ENCODE peak calls at places on chromosomes 16 and 17, in eight cellular contexts. F is CD8-positive, alpha-beta T cell; R is pancreas; W is heart right ventricle; E is A549; N is tibial nerve; K is uterus; D is cardiac muscle cell. L is an unnamed sample.

GRCh38 chr17:8585911-8586310 is 44.6 kb downstream of the MYH10 start:
- DNase-seq in F (no peak), R (no peak), W (no peak), E (no peak), N (no peak), K (no peak), D (no peak), L (no peak)

GRCh38 chr16:58850019-58850626 is 116.0 kb upstream of the GOT2 start:
- DNase-seq in F (no peak), R (no peak), W (no peak), E (no peak), N (no peak), K (no peak), D (no peak), L (no peak)

GRCh38 chr17:37698132-37698615 is 46.7 kb downstream of the HNF1B start:
- DNase-seq in F (no peak), R (no peak), W (no peak), E (peak; percentile 58), N (no peak), K (no peak), D (no peak), L (no peak)

GRCh38 chr16:11211061-11211976 is 44.7 kb downstream of the SOCS1 start:
- DNase-seq in F (no peak), R (no peak), W (no peak), E (no peak), N (no peak), K (no peak), D (no peak), L (no peak)

GRCh38 chr17:60538726-60539125 is 12.7 kb upstream of the APPBP2 start:
- DNase-seq in F (no peak), R (no peak), W (no peak), E (no peak), N (no peak), K (no peak), D (no peak), L (no peak)

GRCh38 chr16:87963400-87963799 is 12.2 kb downstream of the BANP start:
- DNase-seq in F (no peak), R (no peak), W (no peak), E (no peak), N (no peak), K (no peak), D (no peak), L (no peak)

GRCh38 chr16:2973081-2973480 is 3.9 kb downstream of the PAQR4 start:
- DNase-seq in F (no peak), R (no peak), W (no peak), E (no peak), N (no peak), K (no peak), D (no peak), L (no peak)

GRCh38 chr17:58352843-58353719 is 1.1 kb upstream of the SUPT4H1 start:
- DNase-seq in F (no peak), R (no peak), W (peak; percentile 32), E (no peak), N (no peak), K (no peak), D (peak; percentile 83), L (no peak)

GRCh38 chr17:49223517-49224197 is 6.9 kb downstream of the PHOSPHO1 start:
- DNase-seq in F (peak; percentile 37), R (peak; percentile 67), W (peak; percentile 73), E (peak; percentile 87), N (peak; percentile 58), K (peak; percentile 34), D (peak; percentile 65), L (peak; percentile 30)

GRCh38 chr17:373616-374225 is 21.1 kb upstream of the RPH3AL start:
- DNase-seq in F (no peak), R (no peak), W (no peak), E (no peak), N (peak; percentile 29), K (no peak), D (no peak), L (no peak)

GRCh38 chr17:57985675-57985974 is 2.4 kb downstream of the VEZF1 start:
- DNase-seq in F (no peak), R (no peak), W (no peak), E (peak; percentile 56), N (no peak), K (no peak), D (no peak), L (no peak)

GRCh38 chr17:21039839-21040575 is 2.8 kb downstream of the USP22 start:
- DNase-seq in F (no peak), R (no peak), W (no peak), E (peak; percentile 57), N (no peak), K (no peak), D (peak; percentile 59), L (no peak)

GRCh38 chr16:76574651-76575050 is 297.4 kb downstream of the CNTNAP4 start:
- DNase-seq in F (no peak), R (no peak), W (no peak), E (no peak), N (no peak), K (no peak), D (no peak), L (no peak)

GRCh38 chr16:56329887-56330286 is 95.5 kb downstream of the AMFR start:
- DNase-seq in F (no peak), R (peak; percentile 29), W (no peak), E (no peak), N (no peak), K (no peak), D (no peak), L (no peak)

GRCh38 chr16:56327929-56328258 is 97.5 kb downstream of the AMFR start:
- DNase-seq in F (no peak), R (no peak), W (no peak), E (no peak), N (no peak), K (no peak), D (no peak), L (no peak)

GRCh38 chr16:56328276-56329022 is 96.9 kb downstream of the AMFR start:
- DNase-seq in F (no peak), R (peak; percentile 36), W (no peak), E (no peak), N (no peak), K (no peak), D (no peak), L (no peak)

GRCh38 chr16:56327071-56327928 is 98.0 kb downstream of the AMFR start:
- DNase-seq in F (no peak), R (no peak), W (no peak), E (no peak), N (no peak), K (no peak), D (no peak), L (no peak)

DNA sequence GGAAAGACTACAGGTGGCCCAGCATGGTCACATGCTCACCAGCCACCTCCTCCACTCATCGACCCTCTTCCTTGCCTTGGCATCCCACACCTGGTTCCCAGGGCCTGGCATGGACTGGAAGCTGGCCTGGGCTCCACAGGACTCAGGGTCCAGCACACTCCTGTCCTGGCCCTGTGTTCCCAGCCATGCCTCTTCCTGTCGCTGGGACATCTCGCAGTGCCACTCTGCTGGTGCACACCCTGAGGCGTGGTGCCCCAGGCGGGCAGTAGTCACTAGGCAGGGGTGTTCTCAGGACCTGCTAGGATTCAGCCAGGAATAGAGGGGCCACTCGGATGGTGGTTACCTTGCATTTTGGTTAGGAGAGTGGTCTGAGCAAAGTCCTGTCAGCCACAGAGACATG is 99.4 kb downstream of the AMFR start:
- DNase-seq in F (no peak), R (peak; percentile 33), W (no peak), E (no peak), N (no peak), K (no peak), D (no peak), L (no peak)
- H3K27ac ChIP-seq in F (no peak overlapping the region), R (no peak overlapping the region), W (no peak overlapping the region), E (no peak overlapping the region), N (no peak overlapping the region), K (no peak overlapping the region), D (no peak overlapping the region), L (peak overlapping the region; percentile 90)

DNA sequence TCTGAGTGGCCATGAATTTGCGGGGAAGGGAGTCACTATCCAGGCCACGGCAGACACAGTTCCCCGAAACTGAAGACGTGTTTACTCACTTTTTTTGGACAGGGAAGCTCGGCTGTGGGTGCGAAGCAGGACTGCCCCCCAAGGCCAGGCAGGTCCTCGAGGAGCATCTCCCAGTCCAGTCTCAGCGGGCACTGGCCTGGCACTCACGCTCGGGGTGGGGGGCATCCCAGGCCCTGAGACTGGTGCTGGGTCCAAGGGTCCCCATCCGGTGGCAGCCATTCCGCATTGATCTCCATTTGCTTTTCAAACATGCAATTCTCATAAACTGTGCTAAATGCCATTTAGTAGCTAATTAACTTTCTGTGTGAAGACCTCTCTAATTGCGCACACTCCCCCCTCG is 50.3 kb downstream of the TBC1D16 start:
- DNase-seq in F (no peak), R (peak; percentile 30), W (no peak), E (no peak), N (no peak), K (peak; percentile 10), D (no peak), L (no peak)
- H3K27ac ChIP-seq in F (no peak overlapping the region), R (no peak overlapping the region), W (no peak overlapping the region), E (peak overlapping the region; percentile 89), N (no peak overlapping the region), K (no peak overlapping the region), D (no peak overlapping the region), L (no peak overlapping the region)

GRCh38 chr17:77490361-77491183 is 349.8 kb downstream of the SEC14L1 start:
- DNase-seq in F (no peak), R (peak; percentile 79), W (no peak), E (no peak), N (no peak), K (peak; percentile 22), D (no peak), L (no peak)

GRCh38 chr17:77487677-77488530 is 347.1 kb downstream of the SEC14L1 start:
- DNase-seq in F (no peak), R (peak; percentile 39), W (peak; percentile 12), E (no peak), N (no peak), K (no peak), D (no peak), L (no peak)

GRCh38 chr17:77488531-77489238 is 347.9 kb downstream of the SEC14L1 start:
- DNase-seq in F (no peak), R (peak; percentile 68), W (no peak), E (no peak), N (no peak), K (no peak), D (no peak), L (no peak)

GRCh38 chr17:77489898-77490265 is 349.1 kb downstream of the SEC14L1 start:
- DNase-seq in F (no peak), R (peak; percentile 80), W (peak; percentile 91), E (no peak), N (peak; percentile 73), K (peak; percentile 68), D (no peak), L (peak; percentile 69)

GRCh38 chr17:77489239-77489897 is 348.6 kb downstream of the SEC14L1 start:
- DNase-seq in F (no peak), R (peak; percentile 59), W (no peak), E (no peak), N (no peak), K (no peak), D (no peak), L (no peak)
- H3K27ac ChIP-seq in F (no peak overlapping the region), R (no peak overlapping the region), W (peak overlapping the region; percentile 68), E (no peak overlapping the region), N (no peak overlapping the region), K (peak overlapping the region; percentile 65), D (no peak overlapping the region), L (peak overlapping the region; percentile 38)

DNA sequence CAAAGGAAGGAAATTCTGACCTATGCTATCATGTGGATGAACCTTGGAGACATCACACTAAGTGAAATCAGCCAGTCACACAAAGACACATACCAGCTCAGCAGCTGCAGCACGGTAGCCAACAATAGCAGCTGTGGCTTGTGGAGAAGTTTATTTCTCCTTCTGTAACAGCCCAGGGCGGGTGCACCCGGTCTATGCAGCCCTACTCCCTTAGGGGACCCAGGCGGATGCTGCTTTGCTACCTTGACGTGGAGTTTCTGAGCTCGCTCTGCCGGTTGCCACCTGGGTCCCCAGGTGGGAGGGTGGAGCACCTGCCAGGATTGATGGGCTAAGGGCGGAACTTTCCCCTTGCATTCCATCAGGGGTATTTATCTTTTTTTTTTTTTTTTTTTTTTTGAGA is 45.1 kb downstream of the TMEM235 start:
- DNase-seq in F (no peak), R (no peak), W (no peak), E (no peak), N (no peak), K (no peak), D (no peak), L (no peak)
- H3K27ac ChIP-seq in F (no peak overlapping the region), R (no peak overlapping the region), W (no peak overlapping the region), E (no peak overlapping the region), N (no peak overlapping the region), K (no peak overlapping the region), D (no peak overlapping the region), L (no peak overlapping the region)

L was measured in substantia nigra.